ENCODE peak calls at places on chromosomes 3 and 15, in seven cellular contexts. G, D, Y, O, H, P and B are unnamed samples.

GRCh38 chr3:51353566-51354140 is 31.4 kb upstream of the MANF start:
- DNase-seq in D (no peak), Y (no peak), H (no peak), O (no peak), P (no peak), G (no peak), B (no peak)

GRCh38 chr3:105399611-105400010 is 32.9 kb downstream of the ALCAM start:
- DNase-seq in G (no peak), O (no peak), Y (no peak), H (no peak), D (no peak), P (no peak), B (no peak)

GRCh38 chr15:66760968-66761722 is 59.1 kb downstream of the SMAD6 start:
- DNase-seq in G (no peak), D (no peak), Y (no peak), H (no peak), P (no peak), O (no peak), B (no peak)

GRCh38 chr3:126439968-126440708 is 35.6 kb downstream of the ZXDC start:
- DNase-seq in D (no peak), P (no peak), H (no peak), O (no peak), G (no peak), Y (no peak), B (no peak)

GRCh38 chr15:36798366-36798765 is 218.9 kb downstream of the CDIN1 start:
- DNase-seq in D (no peak), H (no peak), Y (no peak), G (no peak), P (no peak), O (no peak), B (no peak)

GRCh38 chr3:151276038-151277027 is 2.0 kb downstream of the P2RY14 start:
- DNase-seq in Y (no peak), H (no peak), O (no peak), P (no peak), D (no peak), G (no peak), B (no peak)

GRCh38 chr15:100042558-100042957 is 299.2 kb downstream of the ADAMTS17 start:
- DNase-seq in D (no peak), P (no peak), Y (no peak), O (no peak), G (no peak), H (no peak), B (no peak)

GRCh38 chr3:114213669-114214541 is 23.5 kb downstream of the ZNF80 start:
- DNase-seq in O (no peak), G (peak; percentile 35), P (peak; percentile 84), Y (no peak), H (peak; percentile 9), D (no peak), B (peak; percentile 13)

GRCh38 chr3:178022599-178022998 is 513.6 kb upstream of the KCNMB2 start:
- DNase-seq in H (no peak), Y (no peak), O (no peak), G (no peak), D (peak; percentile 7), P (no peak), B (no peak)

GRCh38 chr3:25547928-25548327 is 116.8 kb downstream of the TOP2B start:
- DNase-seq in O (no peak), P (no peak), D (no peak), Y (no peak), G (no peak), H (no peak), B (no peak)

GRCh38 chr15:74530771-74531143 is 10.3 kb upstream of the ARID3B start:
- DNase-seq in D (no peak), G (no peak), H (no peak), Y (no peak), O (no peak), P (no peak), B (no peak)

GRCh38 chr15:78437107-78437761 is 782 bp upstream of the IREB2 start:
- DNase-seq in G (peak; percentile 60), O (no peak), H (no peak), Y (peak; percentile 74), D (peak; percentile 7), P (no peak), B (no peak)

GRCh38 chr15:35047528-35047927 is 37.6 kb downstream of the NANOGP8 start:
- DNase-seq in Y (no peak), D (no peak), O (no peak), P (no peak), H (no peak), G (no peak), B (no peak)

GRCh38 chr15:27438403-27439375 is 467.7 kb downstream of the GABRG3 start:
- DNase-seq in H (no peak), D (no peak), G (no peak), P (no peak), O (no peak), Y (no peak), B (no peak)

GRCh38 chr3:123283074-123283473 is 81.3 kb downstream of the SEC22A start:
- DNase-seq in D (no peak), G (no peak), P (no peak), O (no peak), Y (no peak), H (no peak), B (no peak)

GRCh38 chr3:33046521-33046920 is 50.4 kb downstream of the GLB1 start:
- DNase-seq in O (no peak), H (no peak), D (no peak), Y (no peak), G (no peak), P (no peak), B (no peak)

GRCh38 chr15:64426845-64427465 is 33.4 kb upstream of the ZNF609 start:
- DNase-seq in P (no peak), H (no peak), O (peak; percentile 12), G (no peak), Y (no peak), D (peak; percentile 15), B (no peak)

GRCh38 chr3:119420196-119420595 is 43.2 kb downstream of the TMEM39A start:
- DNase-seq in P (no peak), O (no peak), Y (no peak), D (no peak), G (no peak), H (no peak), B (no peak)

GRCh38 chr15:98650871-98651481 is 2.6 kb downstream of the IGF1R start:
- DNase-seq in O (no peak), G (no peak), D (no peak), H (no peak), P (no peak), Y (no peak), B (peak; percentile 35)

GRCh38 chr3:63067999-63068645 is 192.9 kb upstream of the CADPS start:
- DNase-seq in O (peak; percentile 27), G (no peak), P (no peak), H (no peak), Y (peak; percentile 7), D (no peak), B (peak; percentile 79)

GRCh38 chr3:125025647-125026046 is 30.1 kb downstream of the HEG1 start:
- DNase-seq in H (no peak), Y (no peak), O (no peak), G (no peak), D (no peak), P (no peak), B (no peak)

DNA sequence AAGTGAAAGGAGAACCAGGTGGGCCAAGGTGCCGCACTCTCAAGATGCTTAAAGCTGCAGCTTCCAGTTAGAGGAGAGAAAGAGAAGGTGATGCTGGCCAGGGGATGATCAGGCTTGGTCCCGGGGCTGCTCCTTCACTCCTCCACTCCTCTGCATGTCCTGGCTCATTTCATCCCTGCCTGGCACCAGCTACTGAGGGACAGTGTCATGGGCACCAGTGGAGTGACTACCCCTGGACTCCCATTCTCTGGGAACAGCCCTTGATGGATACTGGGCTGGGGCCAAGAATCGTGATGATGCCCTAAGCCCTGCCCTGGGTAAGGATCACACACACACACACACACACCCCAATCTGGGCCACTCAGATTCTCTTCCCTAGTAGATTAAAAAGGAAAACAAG is 243.7 kb downstream of the UACA start:
- DNase-seq in D (no peak), P (no peak), G (no peak), O (no peak), H (no peak), Y (no peak), B (no peak)
- TF ChIP-seq JUND in D (no peak), P (no peak), G (no peak), O (no peak), H (no peak), Y (no peak), B (no peak)

GRCh38 chr3:36212291-36212690 is 168.0 kb upstream of the STAC start:
- DNase-seq in O (no peak), P (no peak), D (no peak), G (no peak), H (no peak), Y (no peak), B (no peak)

GRCh38 chr3:36211656-36211999 is 168.7 kb upstream of the STAC start:
- DNase-seq in H (no peak), P (no peak), G (no peak), D (no peak), Y (no peak), O (no peak), B (no peak)

GRCh38 chr3:36201546-36201945 is 178.8 kb upstream of the STAC start:
- DNase-seq in H (no peak), D (no peak), O (no peak), Y (no peak), P (no peak), G (peak; percentile 22), B (no peak)

GRCh38 chr3:36210840-36211655 is 169.3 kb upstream of the STAC start:
- DNase-seq in G (no peak), O (no peak), P (no peak), D (no peak), Y (no peak), H (no peak), B (no peak)

GRCh38 chr3:36206936-36207620 is 173.2 kb upstream of the STAC start:
- DNase-seq in P (no peak), Y (no peak), O (no peak), D (no peak), H (no peak), G (no peak), B (no peak)
- TF ChIP-seq JUND in P (no peak), Y (no peak), O (no peak), D (no peak), H (no peak), G (no peak), B (no peak)

GRCh38 chr3:156050918-156051317 is 69.5 kb upstream of the KCNAB1 start:
- DNase-seq in H (no peak), Y (peak; percentile 31), O (no peak), D (no peak), G (no peak), P (no peak), B (peak; percentile 37)
- TF ChIP-seq JUND in H (no peak), Y (no peak), O (no peak), D (no peak), G (no peak), P (no peak), B (no peak)

GRCh38 chr3:111765136-111765535 is 93.9 kb upstream of the PHLDB2 start:
- DNase-seq in Y (no peak), O (no peak), G (no peak), D (no peak), H (no peak), P (no peak), B (no peak)

GRCh38 chr3:111769965-111770364 is 89.1 kb upstream of the PHLDB2 start:
- DNase-seq in P (no peak), G (no peak), D (no peak), O (no peak), Y (no peak), H (no peak), B (no peak)

GRCh38 chr3:111769110-111769509 is 90.0 kb upstream of the PHLDB2 start:
- DNase-seq in D (no peak), Y (no peak), G (no peak), O (peak; percentile 67), H (no peak), P (no peak), B (no peak)

GRCh38 chr3:111768076-111768475 is 91.0 kb upstream of the PHLDB2 start:
- DNase-seq in H (no peak), G (no peak), O (no peak), D (no peak), P (no peak), Y (no peak), B (no peak)

GRCh38 chr3:111768571-111769100 is 90.4 kb upstream of the PHLDB2 start:
- DNase-seq in D (peak; percentile 79), G (no peak), H (no peak), Y (no peak), O (peak; percentile 50), P (no peak), B (no peak)
- TF ChIP-seq JUND in D (no peak), G (peak; percentile 47), H (no peak), Y (no peak), O (no peak), P (no peak), B (no peak)